ENCODE peak calls at places on chromosomes 7 and 10, in seven cellular contexts. One of them, this sample, is unnamed.
A peak's percentile ranks its signal among the peaks of the same experiment; 100 is the strongest.

GRCh38 chr10:5902511-5903274 is 12.7 kb downstream of the FBH1 start:
- DNase-seq in lower lobe of right lung: no peak
- DNase-seq in Panc1: no peak
- DNase-seq in PC-3: no peak
- DNase-seq in CD8-positive, alpha-beta memory T cell: no peak
- DNase-seq in neural progenitor cell: no peak
- DNase-seq in fibroblast of lung: no peak
- DNase-seq in this sample: no peak

GRCh38 chr10:131641231-131641630 is 259.6 kb upstream of the PPP2R2D start:
- DNase-seq in lower lobe of right lung: peak; percentile 79
- DNase-seq in Panc1: no peak
- DNase-seq in PC-3: no peak
- DNase-seq in CD8-positive, alpha-beta memory T cell: no peak
- DNase-seq in neural progenitor cell: no peak
- DNase-seq in fibroblast of lung: no peak
- DNase-seq in this sample: peak; percentile 49

GRCh38 chr7:38321515-38321944 is 48.1 kb upstream of the TARP start:
- DNase-seq in lower lobe of right lung: peak; percentile 75
- DNase-seq in Panc1: no peak
- DNase-seq in PC-3: peak; percentile 69
- DNase-seq in CD8-positive, alpha-beta memory T cell: no peak
- DNase-seq in neural progenitor cell: no peak
- DNase-seq in fibroblast of lung: peak; percentile 88
- DNase-seq in this sample: no peak

GRCh38 chr7:128104109-128104742 is 73.0 kb upstream of the LRRC4 start:
- DNase-seq in lower lobe of right lung: peak; percentile 47
- DNase-seq in Panc1: no peak
- DNase-seq in PC-3: no peak
- DNase-seq in CD8-positive, alpha-beta memory T cell: no peak
- DNase-seq in neural progenitor cell: peak; percentile 29
- DNase-seq in fibroblast of lung: no peak
- DNase-seq in this sample: no peak

GRCh38 chr7:117179701-117180100 is 143.2 kb downstream of the WNT2 start:
- DNase-seq in lower lobe of right lung: no peak
- DNase-seq in Panc1: no peak
- DNase-seq in PC-3: no peak
- DNase-seq in CD8-positive, alpha-beta memory T cell: no peak
- DNase-seq in neural progenitor cell: no peak
- DNase-seq in fibroblast of lung: no peak
- DNase-seq in this sample: no peak

GRCh38 chr10:62873866-62874265 is 57.7 kb upstream of the EGR2 start:
- DNase-seq in lower lobe of right lung: no peak
- DNase-seq in Panc1: no peak
- DNase-seq in PC-3: no peak
- DNase-seq in CD8-positive, alpha-beta memory T cell: no peak
- DNase-seq in neural progenitor cell: no peak
- DNase-seq in fibroblast of lung: no peak
- DNase-seq in this sample: no peak

GRCh38 chr7:81594767-81595166 is 175.1 kb downstream of the HGF start:
- DNase-seq in lower lobe of right lung: no peak
- DNase-seq in Panc1: no peak
- DNase-seq in PC-3: no peak
- DNase-seq in CD8-positive, alpha-beta memory T cell: no peak
- DNase-seq in neural progenitor cell: no peak
- DNase-seq in fibroblast of lung: peak; percentile 69
- DNase-seq in this sample: no peak

GRCh38 chr7:130750774-130751173 is 16.8 kb upstream of the KLF14 start:
- DNase-seq in lower lobe of right lung: no peak
- DNase-seq in Panc1: no peak
- DNase-seq in PC-3: no peak
- DNase-seq in CD8-positive, alpha-beta memory T cell: no peak
- DNase-seq in neural progenitor cell: no peak
- DNase-seq in fibroblast of lung: no peak
- DNase-seq in this sample: no peak

GRCh38 chr10:79223346-79224048 is 123.8 kb upstream of the PPIF start:
- DNase-seq in lower lobe of right lung: peak; percentile 84
- DNase-seq in Panc1: no peak
- DNase-seq in PC-3: no peak
- DNase-seq in CD8-positive, alpha-beta memory T cell: no peak
- DNase-seq in neural progenitor cell: peak; percentile 53
- DNase-seq in fibroblast of lung: peak; percentile 82
- DNase-seq in this sample: no peak

GRCh38 chr7:130009848-130010688 is 41.1 kb downstream of the ZC3HC1 start:
- DNase-seq in lower lobe of right lung: no peak
- DNase-seq in Panc1: peak; percentile 94
- DNase-seq in PC-3: peak; percentile 87
- DNase-seq in CD8-positive, alpha-beta memory T cell: no peak
- DNase-seq in neural progenitor cell: no peak
- DNase-seq in fibroblast of lung: peak; percentile 90
- DNase-seq in this sample: no peak

GRCh38 chr10:113780681-113781250 is 29.3 kb downstream of the PLEKHS1 start:
- DNase-seq in lower lobe of right lung: no peak
- DNase-seq in Panc1: no peak
- DNase-seq in PC-3: no peak
- DNase-seq in CD8-positive, alpha-beta memory T cell: no peak
- DNase-seq in neural progenitor cell: no peak
- DNase-seq in fibroblast of lung: no peak
- DNase-seq in this sample: no peak

GRCh38 chr7:16347461-16348192 is 73.7 kb downstream of the CRPPA start:
- DNase-seq in lower lobe of right lung: no peak
- DNase-seq in Panc1: no peak
- DNase-seq in PC-3: peak; percentile 15
- DNase-seq in CD8-positive, alpha-beta memory T cell: no peak
- DNase-seq in neural progenitor cell: peak; percentile 49
- DNase-seq in fibroblast of lung: peak; percentile 68
- DNase-seq in this sample: no peak
- H3K4me3 ChIP-seq in lower lobe of right lung: no peak overlapping the region
- H3K4me3 ChIP-seq in Panc1: no peak overlapping the region
- H3K4me3 ChIP-seq in PC-3: no peak overlapping the region
- H3K4me3 ChIP-seq in CD8-positive, alpha-beta memory T cell: no peak overlapping the region
- H3K4me3 ChIP-seq in neural progenitor cell: no peak overlapping the region
- H3K4me3 ChIP-seq in fibroblast of lung: no peak overlapping the region
- H3K4me3 ChIP-seq in this sample: no peak overlapping the region

GRCh38 chr7:56074371-56074791 is 10.3 kb downstream of the SUMF2 start:
- DNase-seq in lower lobe of right lung: peak; percentile 91
- DNase-seq in Panc1: no peak
- DNase-seq in PC-3: peak; percentile 90
- DNase-seq in CD8-positive, alpha-beta memory T cell: peak; percentile 44
- DNase-seq in neural progenitor cell: peak; percentile 85
- DNase-seq in fibroblast of lung: peak; percentile 66
- DNase-seq in this sample: no peak

GRCh38 chr7:56079450-56080185 is 13.1 kb downstream of the PHKG1 start:
- DNase-seq in lower lobe of right lung: peak; percentile 65
- DNase-seq in Panc1: no peak
- DNase-seq in PC-3: peak; percentile 41
- DNase-seq in CD8-positive, alpha-beta memory T cell: no peak
- DNase-seq in neural progenitor cell: no peak
- DNase-seq in fibroblast of lung: peak; percentile 73
- DNase-seq in this sample: no peak

GRCh38 chr7:56081626-56082340 is 11.0 kb downstream of the PHKG1 start:
- DNase-seq in lower lobe of right lung: no peak
- DNase-seq in Panc1: no peak
- DNase-seq in PC-3: no peak
- DNase-seq in CD8-positive, alpha-beta memory T cell: no peak
- DNase-seq in neural progenitor cell: no peak
- DNase-seq in fibroblast of lung: no peak
- DNase-seq in this sample: no peak

GRCh38 chr7:56078196-56078595 is 14.1 kb downstream of the SUMF2 start:
- DNase-seq in lower lobe of right lung: no peak
- DNase-seq in Panc1: no peak
- DNase-seq in PC-3: no peak
- DNase-seq in CD8-positive, alpha-beta memory T cell: no peak
- DNase-seq in neural progenitor cell: no peak
- DNase-seq in fibroblast of lung: no peak
- DNase-seq in this sample: no peak

DNA sequence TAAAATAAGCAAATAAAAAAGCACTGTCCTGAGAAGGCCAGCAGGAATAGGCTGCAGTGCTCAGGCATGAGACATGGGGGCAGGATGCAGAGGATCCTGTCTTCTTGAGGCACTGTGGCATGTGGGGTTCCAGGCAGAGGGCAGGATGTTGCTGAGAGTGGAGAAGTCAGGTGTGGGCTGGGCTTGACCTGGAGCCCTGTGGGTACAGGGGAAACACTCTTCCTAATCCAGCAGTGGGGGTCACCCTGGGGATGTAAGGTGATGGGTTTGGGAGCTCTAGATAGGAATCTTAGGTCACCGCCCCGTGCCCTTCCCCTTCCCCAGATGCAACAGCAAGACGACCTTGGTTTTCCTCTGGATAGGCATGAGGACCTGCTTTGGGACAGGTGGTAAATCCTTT is 13.6 kb downstream of the SUMF2 start:
- DNase-seq in lower lobe of right lung: no peak
- DNase-seq in Panc1: no peak
- DNase-seq in PC-3: no peak
- DNase-seq in CD8-positive, alpha-beta memory T cell: no peak
- DNase-seq in neural progenitor cell: no peak
- DNase-seq in fibroblast of lung: no peak
- DNase-seq in this sample: no peak
- H3K27ac ChIP-seq in lower lobe of right lung: no peak overlapping the region
- H3K27ac ChIP-seq in Panc1: no peak overlapping the region
- H3K27ac ChIP-seq in PC-3: no peak overlapping the region
- H3K27ac ChIP-seq in CD8-positive, alpha-beta memory T cell: no peak overlapping the region
- H3K27ac ChIP-seq in neural progenitor cell: no peak overlapping the region
- H3K27ac ChIP-seq in fibroblast of lung: no peak overlapping the region
- H3K27ac ChIP-seq in this sample: no peak overlapping the region

DNA sequence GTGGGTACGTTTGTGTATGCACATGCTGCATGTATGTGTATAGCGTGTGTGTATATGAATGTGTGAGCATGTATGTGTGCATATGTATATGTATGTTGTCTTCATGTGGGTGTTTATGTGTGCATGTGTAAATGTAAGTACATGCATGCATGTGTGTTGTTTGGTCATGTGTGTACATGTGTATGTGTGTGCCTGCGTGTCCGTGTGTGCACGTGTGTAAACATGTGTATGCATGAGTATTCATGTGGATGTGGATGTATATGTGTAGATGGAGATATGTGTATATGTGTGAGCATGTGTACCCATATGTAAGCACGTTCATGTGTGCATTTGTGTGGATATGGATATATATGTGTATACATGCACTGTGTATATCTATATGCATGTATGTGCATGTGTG is 5.5 kb upstream of the CFAP46 start:
- DNase-seq in lower lobe of right lung: no peak
- DNase-seq in Panc1: no peak
- DNase-seq in PC-3: no peak
- DNase-seq in CD8-positive, alpha-beta memory T cell: no peak
- DNase-seq in neural progenitor cell: no peak
- DNase-seq in fibroblast of lung: no peak
- DNase-seq in this sample: no peak
- H3K27me3 ChIP-seq in lower lobe of right lung: peaks cover 34% of the 10 kb centered on the region
- H3K27me3 ChIP-seq in Panc1: peaks cover 8% of the 10 kb centered on the region
- H3K27me3 ChIP-seq in PC-3: peaks cover 43% of the 10 kb centered on the region
- H3K27me3 ChIP-seq in CD8-positive, alpha-beta memory T cell: no peaks in the 10 kb centered on the region
- H3K27me3 ChIP-seq in neural progenitor cell: peaks cover 18% of the 10 kb centered on the region
- H3K27me3 ChIP-seq in fibroblast of lung: no peaks in the 10 kb centered on the region
- H3K27me3 ChIP-seq in this sample: no peaks in the 10 kb centered on the region

DNA sequence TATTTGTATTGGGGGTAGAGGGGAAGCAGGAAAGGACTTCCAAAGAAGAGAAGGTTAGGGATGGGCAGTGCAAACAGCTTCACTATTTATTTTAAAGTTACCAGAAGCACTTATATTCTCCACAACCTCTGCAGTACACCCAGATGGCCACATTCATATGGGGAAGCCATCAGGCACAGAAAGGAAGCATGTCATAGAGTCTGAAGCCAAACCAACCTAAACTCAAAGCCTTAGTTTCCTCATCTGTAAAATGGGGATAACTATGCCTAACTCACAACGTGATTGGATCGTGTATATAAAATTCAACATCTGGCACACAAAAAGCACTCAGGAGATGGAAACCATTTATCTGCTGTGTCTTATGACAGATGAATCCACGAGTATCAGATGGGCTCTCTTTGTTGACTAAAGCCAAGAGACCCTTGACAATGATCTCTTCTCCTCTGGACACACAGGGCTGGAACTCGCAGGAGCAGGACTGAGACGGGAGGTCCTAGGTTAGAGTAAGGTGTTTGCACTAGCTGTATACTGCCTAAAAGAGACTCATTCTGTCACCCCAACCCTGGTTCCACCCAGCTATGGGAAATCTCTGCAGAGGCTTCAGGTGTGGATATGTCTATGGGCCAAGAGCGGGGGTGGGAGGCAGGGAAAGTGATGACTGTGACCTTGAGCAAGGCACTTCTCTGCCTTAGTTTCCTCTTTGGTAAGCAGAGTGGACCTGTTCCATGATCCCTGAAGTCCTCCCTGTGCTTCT is 1.8 kb downstream of the KIAA1549 start:
- DNase-seq in lower lobe of right lung: no peak
- DNase-seq in Panc1: no peak
- DNase-seq in PC-3: peak; percentile 57
- DNase-seq in CD8-positive, alpha-beta memory T cell: no peak
- DNase-seq in neural progenitor cell: no peak
- DNase-seq in fibroblast of lung: no peak
- DNase-seq in this sample: no peak
- H3K4me3 ChIP-seq in lower lobe of right lung: peak overlapping the region; percentile 71
- H3K4me3 ChIP-seq in Panc1: peak overlapping the region; percentile 90
- H3K4me3 ChIP-seq in PC-3: peak overlapping the region; percentile 90
- H3K4me3 ChIP-seq in CD8-positive, alpha-beta memory T cell: no peak overlapping the region
- H3K4me3 ChIP-seq in neural progenitor cell: peak overlapping the region; percentile 64
- H3K4me3 ChIP-seq in fibroblast of lung: peak overlapping the region; percentile 79
- H3K4me3 ChIP-seq in this sample: no peak overlapping the region

This sample was measured in vagina.